ENCODE peak calls at places on chromosomes 7 and 10, in four cellular contexts. One of them, this sample, is unnamed.

GRCh38 chr10:58590152-58590551 is 77.5 kb downstream of the BICC1 start:
- DNase-seq in A549: peak
- DNase-seq in HepG2: no peak
- DNase-seq in IMR-90: peak
- DNase-seq in this sample: no peak

GRCh38 chr10:21031232-21031790 is 134.2 kb upstream of the NEBL start:
- DNase-seq in IMR-90: no peak
- DNase-seq in A549: no peak
- DNase-seq in HepG2: no peak
- DNase-seq in this sample: no peak

GRCh38 chr7:114574384-114574783 is 159.8 kb downstream of the FOXP2 start:
- DNase-seq in HepG2: no peak
- DNase-seq in IMR-90: peak
- DNase-seq in A549: no peak
- DNase-seq in this sample: no peak

GRCh38 chr10:60848126-60848525 is 69.8 kb downstream of the CDK1 start:
- DNase-seq in A549: peak
- DNase-seq in HepG2: no peak
- DNase-seq in IMR-90: peak
- DNase-seq in this sample: no peak

GRCh38 chr10:99658622-99659030 is 683 bp upstream of the ENTPD7 start:
- DNase-seq in HepG2: peak
- DNase-seq in IMR-90: peak
- DNase-seq in A549: peak
- DNase-seq in this sample: peak

GRCh38 chr10:117718970-117719369 is 176.4 kb downstream of the EMX2 start:
- DNase-seq in A549: no peak
- DNase-seq in HepG2: no peak
- DNase-seq in IMR-90: no peak
- DNase-seq in this sample: no peak

GRCh38 chr7:136870799-136871487 is 2.5 kb downstream of the CHRM2 start:
- DNase-seq in HepG2: no peak
- DNase-seq in IMR-90: no peak
- DNase-seq in A549: no peak
- DNase-seq in this sample: no peak

GRCh38 chr10:3639546-3639945 is 145.5 kb downstream of the KLF6 start:
- DNase-seq in HepG2: no peak
- DNase-seq in A549: no peak
- DNase-seq in IMR-90: no peak
- DNase-seq in this sample: no peak

DNA sequence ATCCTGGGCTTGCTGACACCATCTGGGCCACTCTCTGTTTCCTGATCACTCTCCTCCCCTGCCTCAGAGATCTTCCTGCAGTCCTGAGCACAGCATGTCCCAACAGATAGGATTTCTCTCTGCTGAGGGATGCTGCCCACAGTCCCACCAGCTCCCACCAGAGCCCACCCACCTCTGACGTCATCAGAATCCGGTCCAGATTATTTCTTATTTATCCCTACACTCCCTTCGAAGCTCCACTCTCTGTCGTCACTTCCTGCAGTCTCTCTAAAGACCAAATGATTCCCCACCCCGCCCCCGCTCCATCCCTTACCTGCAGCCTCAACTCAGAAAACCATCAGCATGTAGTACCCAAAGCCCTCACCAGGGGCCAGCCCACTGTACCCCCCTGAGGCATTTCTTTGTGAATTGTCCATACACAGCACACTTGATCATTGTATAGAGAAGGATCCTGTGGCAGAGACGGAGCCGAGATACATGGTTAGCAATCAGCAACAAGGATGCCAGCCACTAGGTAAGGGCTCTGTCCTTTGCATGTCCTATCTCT is 192.0 kb upstream of the MGMT start:
- DNase-seq in A549: no peak
- DNase-seq in HepG2: no peak
- DNase-seq in IMR-90: no peak
- DNase-seq in this sample: peak
- TF ChIP-seq CEBPB in A549: no peak
- TF ChIP-seq CEBPB in HepG2: no peak
- TF ChIP-seq CEBPB in IMR-90: no peak
- TF ChIP-seq CEBPB in this sample: no peak

DNA sequence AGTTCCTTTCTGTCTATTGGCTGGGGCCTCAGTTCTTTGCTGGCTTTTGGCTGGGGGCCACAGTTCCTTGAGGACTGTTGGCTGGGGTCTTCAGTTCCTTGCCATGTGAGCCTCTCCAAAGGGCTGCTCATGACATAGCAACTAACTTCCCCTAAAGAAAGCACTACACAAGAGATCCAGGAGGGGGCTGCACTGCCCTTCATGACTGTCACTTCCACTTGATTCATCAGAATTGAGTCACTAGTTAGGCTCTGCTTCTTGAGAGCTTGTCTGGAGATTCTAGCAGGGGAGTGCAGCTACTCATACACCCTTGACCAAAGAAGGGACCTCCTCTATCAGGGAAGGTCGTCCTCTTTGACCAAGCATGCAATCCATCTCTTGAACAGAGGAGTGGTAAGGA is 38.0 kb upstream of the MKX start:
- DNase-seq in IMR-90: peak
- DNase-seq in A549: peak
- DNase-seq in HepG2: peak
- DNase-seq in this sample: peak
- TF ChIP-seq MAZ in IMR-90: no peak
- TF ChIP-seq MAZ in A549: no peak
- TF ChIP-seq MAZ in HepG2: no peak
- TF ChIP-seq MAZ in this sample: no peak

DNA sequence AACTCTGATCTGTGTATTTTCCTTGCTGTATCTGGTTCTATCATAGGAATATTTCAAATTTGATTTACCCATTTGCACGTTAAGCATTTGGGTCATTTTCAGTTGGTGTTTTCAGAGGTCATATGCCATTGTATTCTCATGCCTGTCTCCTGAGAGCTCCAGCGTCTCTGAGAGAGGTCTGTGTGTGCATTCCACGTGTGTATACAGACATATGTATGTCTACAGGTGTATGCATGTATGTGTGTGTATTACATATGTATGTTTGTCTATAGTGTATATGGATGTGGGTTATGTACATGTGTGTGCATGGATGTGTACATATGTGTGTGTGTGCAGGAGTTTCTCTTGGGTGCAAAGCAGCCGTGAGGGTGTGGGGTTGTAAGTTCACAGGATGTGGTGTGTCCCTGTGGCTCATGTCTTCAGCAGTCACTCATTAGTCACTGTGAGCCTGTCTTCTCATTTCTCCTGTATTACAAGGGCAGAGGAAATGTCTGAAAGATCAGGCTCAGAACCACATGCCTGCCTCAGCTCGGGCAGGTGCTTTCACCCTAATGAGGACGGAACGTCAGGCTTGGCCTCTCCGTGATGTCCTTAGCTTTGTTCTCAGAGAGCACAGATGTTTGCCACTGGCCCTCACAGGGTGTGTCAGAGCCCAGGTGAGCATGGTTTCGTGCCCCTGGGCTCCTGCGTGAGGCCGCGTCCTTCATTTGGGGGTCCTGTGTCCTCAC is 101.6 kb downstream of the NKX6-2 start:
- DNase-seq in HepG2: no peak
- DNase-seq in A549: no peak
- DNase-seq in IMR-90: peak
- DNase-seq in this sample: no peak
- TF ChIP-seq CEBPB in HepG2: no peak
- TF ChIP-seq CEBPB in A549: no peak
- TF ChIP-seq CEBPB in IMR-90: no peak
- TF ChIP-seq CEBPB in this sample: no peak

GRCh38 chr10:47101807-47102206 is 190.6 kb downstream of the PTPN20 start:
- DNase-seq in A549: no peak
- DNase-seq in HepG2: no peak
- DNase-seq in IMR-90: no peak
- DNase-seq in this sample: no peak
- TF ChIP-seq MAZ in A549: no peak
- TF ChIP-seq MAZ in HepG2: no peak
- TF ChIP-seq MAZ in IMR-90: no peak
- TF ChIP-seq MAZ in this sample: no peak

DNA sequence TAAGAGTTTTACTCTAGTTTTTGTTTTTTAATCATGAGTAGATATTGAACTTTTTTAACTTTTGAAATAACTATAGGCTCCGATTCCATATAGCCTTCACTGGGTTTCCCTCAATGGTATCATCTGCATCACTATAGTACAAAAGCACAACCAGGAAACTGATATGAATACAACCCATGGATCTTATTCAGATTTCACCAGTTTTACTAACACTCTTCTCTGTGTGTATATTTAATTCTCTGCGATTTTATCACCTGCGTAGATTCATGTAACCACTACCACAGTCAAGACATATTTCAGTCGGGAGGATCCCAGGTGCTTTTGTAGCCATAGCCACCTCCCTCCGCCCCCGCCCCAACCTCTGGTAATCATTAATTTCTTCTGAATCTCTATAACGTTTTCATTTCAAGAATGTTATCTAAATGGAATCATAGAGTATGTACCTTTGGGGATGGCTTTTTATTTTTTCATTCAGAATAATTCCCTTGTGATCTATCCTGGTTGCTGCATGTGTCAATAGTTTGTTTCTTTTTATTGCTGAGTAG is 82.8 kb upstream of the C7orf33 start:
- DNase-seq in IMR-90: no peak
- DNase-seq in A549: no peak
- DNase-seq in HepG2: no peak
- DNase-seq in this sample: no peak
- TF ChIP-seq CEBPB in IMR-90: no peak
- TF ChIP-seq CEBPB in A549: no peak
- TF ChIP-seq CEBPB in HepG2: no peak
- TF ChIP-seq CEBPB in this sample: no peak